ENCODE peak calls at places on chromosomes 13 and 19, in five cellular contexts. P, O, C, D and F are unnamed samples.

GRCh38 chr13:110161112-110161897 is 145.7 kb downstream of the COL4A1 start:
- DNase-seq in P (no peak), O (no peak), C (no peak), D (no peak), F (no peak)

GRCh38 chr13:113735194-113735593 is 23.8 kb upstream of the TMEM255B start:
- DNase-seq in P (no peak), O (no peak), C (no peak), D (no peak), F (no peak)

GRCh38 chr13:30697177-30697953 is 38.0 kb upstream of the ALOX5AP start:
- DNase-seq in P (no peak), O (no peak), C (no peak), D (no peak), F (no peak)

GRCh38 chr19:12580180-12580694 is 29.0 kb upstream of the ZNF564 start:
- DNase-seq in P (no peak), O (no peak), C (no peak), D (peak), F (no peak)

GRCh38 chr13:101301053-101301452 is 115.3 kb downstream of the NALCN start:
- DNase-seq in P (no peak), O (no peak), C (no peak), D (no peak), F (no peak)

GRCh38 chr13:38943231-38943630 is 47.4 kb downstream of the STOML3 start:
- DNase-seq in P (no peak), O (no peak), C (no peak), D (no peak), F (no peak)

GRCh38 chr13:42497798-42498197 is 76.2 kb upstream of the TNFSF11 start:
- DNase-seq in P (no peak), O (peak), C (no peak), D (peak), F (no peak)

GRCh38 chr13:30038884-30039283 is 188.5 kb upstream of the UBL3 start:
- DNase-seq in P (no peak), O (no peak), C (no peak), D (peak), F (no peak)

GRCh38 chr19:8988204-8988603 is 22.0 kb downstream of the MUC16 start:
- DNase-seq in P (no peak), O (no peak), C (peak), D (no peak), F (no peak)